ENCODE peak calls at places on chromosomes 12 and 14, in nine cellular contexts. One of them, this sample, is unnamed.
A peak's percentile ranks its signal among the peaks of the same experiment; 100 is the strongest.

GRCh38 chr14:32524609-32525391 is 195.7 kb downstream of the AKAP6 start:
- DNase-seq in left cardiac atrium: no peak
- DNase-seq in NCI-H2171 treated with DMSO at 0.1 percent for 48 hours: no peak
- DNase-seq in MG63: no peak
- DNase-seq in activated naive CD4-positive, alpha-beta T cell treated with anti-CD3 and anti-CD28 coated beads, Interleukin-2, amount 10 ng/mL, durations not matched to agents 7 days and 5 days: no peak
- DNase-seq in lower leg skin: no peak
- DNase-seq in brain microvascular endothelial cell: no peak
- DNase-seq in T-cell: no peak
- DNase-seq in BJ: no peak
- DNase-seq in this sample: no peak

GRCh38 chr12:49998453-49998852 is 25.7 kb downstream of the AQP6 start:
- DNase-seq in left cardiac atrium: no peak
- DNase-seq in NCI-H2171 treated with DMSO at 0.1 percent for 48 hours: no peak
- DNase-seq in MG63: no peak
- DNase-seq in activated naive CD4-positive, alpha-beta T cell treated with anti-CD3 and anti-CD28 coated beads, Interleukin-2, amount 10 ng/mL, durations not matched to agents 7 days and 5 days: no peak
- DNase-seq in lower leg skin: no peak
- DNase-seq in brain microvascular endothelial cell: no peak
- DNase-seq in T-cell: no peak
- DNase-seq in BJ: no peak
- DNase-seq in this sample: no peak

GRCh38 chr14:23361320-23361719 is 3.7 kb downstream of the EFS start:
- DNase-seq in left cardiac atrium: no peak
- DNase-seq in NCI-H2171 treated with DMSO at 0.1 percent for 48 hours: no peak
- DNase-seq in MG63: no peak
- DNase-seq in activated naive CD4-positive, alpha-beta T cell treated with anti-CD3 and anti-CD28 coated beads, Interleukin-2, amount 10 ng/mL, durations not matched to agents 7 days and 5 days: no peak
- DNase-seq in lower leg skin: peak; percentile 76
- DNase-seq in brain microvascular endothelial cell: peak; percentile 35
- DNase-seq in T-cell: no peak
- DNase-seq in BJ: no peak
- DNase-seq in this sample: no peak

GRCh38 chr14:92751819-92752218 is 3.4 kb upstream of the LGMN start:
- DNase-seq in left cardiac atrium: no peak
- DNase-seq in NCI-H2171 treated with DMSO at 0.1 percent for 48 hours: no peak
- DNase-seq in MG63: no peak
- DNase-seq in activated naive CD4-positive, alpha-beta T cell treated with anti-CD3 and anti-CD28 coated beads, Interleukin-2, amount 10 ng/mL, durations not matched to agents 7 days and 5 days: no peak
- DNase-seq in lower leg skin: no peak
- DNase-seq in brain microvascular endothelial cell: no peak
- DNase-seq in T-cell: no peak
- DNase-seq in BJ: no peak
- DNase-seq in this sample: no peak

GRCh38 chr14:22483863-22484593 is 105.0 kb downstream of the DAD1 start:
- DNase-seq in left cardiac atrium: no peak
- DNase-seq in NCI-H2171 treated with DMSO at 0.1 percent for 48 hours: no peak
- DNase-seq in MG63: no peak
- DNase-seq in activated naive CD4-positive, alpha-beta T cell treated with anti-CD3 and anti-CD28 coated beads, Interleukin-2, amount 10 ng/mL, durations not matched to agents 7 days and 5 days: no peak
- DNase-seq in lower leg skin: no peak
- DNase-seq in brain microvascular endothelial cell: peak; percentile 57
- DNase-seq in T-cell: no peak
- DNase-seq in BJ: no peak
- DNase-seq in this sample: no peak

GRCh38 chr14:49972199-49972671 is 79.4 kb downstream of the ARF6 start:
- DNase-seq in left cardiac atrium: no peak
- DNase-seq in NCI-H2171 treated with DMSO at 0.1 percent for 48 hours: peak; percentile 75
- DNase-seq in MG63: peak; percentile 54
- DNase-seq in activated naive CD4-positive, alpha-beta T cell treated with anti-CD3 and anti-CD28 coated beads, Interleukin-2, amount 10 ng/mL, durations not matched to agents 7 days and 5 days: no peak
- DNase-seq in lower leg skin: peak; percentile 82
- DNase-seq in brain microvascular endothelial cell: no peak
- DNase-seq in T-cell: no peak
- DNase-seq in BJ: peak; percentile 68
- DNase-seq in this sample: peak; percentile 17

GRCh38 chr14:33634631-33635030 is 316.2 kb downstream of the EGLN3 start:
- DNase-seq in left cardiac atrium: no peak
- DNase-seq in NCI-H2171 treated with DMSO at 0.1 percent for 48 hours: no peak
- DNase-seq in MG63: no peak
- DNase-seq in activated naive CD4-positive, alpha-beta T cell treated with anti-CD3 and anti-CD28 coated beads, Interleukin-2, amount 10 ng/mL, durations not matched to agents 7 days and 5 days: no peak
- DNase-seq in lower leg skin: no peak
- DNase-seq in brain microvascular endothelial cell: peak; percentile 45
- DNase-seq in T-cell: no peak
- DNase-seq in BJ: no peak
- DNase-seq in this sample: no peak

GRCh38 chr12:11162494-11162893 is 8.5 kb upstream of the SMIM10L1 start:
- DNase-seq in left cardiac atrium: no peak
- DNase-seq in NCI-H2171 treated with DMSO at 0.1 percent for 48 hours: no peak
- DNase-seq in MG63: no peak
- DNase-seq in activated naive CD4-positive, alpha-beta T cell treated with anti-CD3 and anti-CD28 coated beads, Interleukin-2, amount 10 ng/mL, durations not matched to agents 7 days and 5 days: no peak
- DNase-seq in lower leg skin: no peak
- DNase-seq in brain microvascular endothelial cell: no peak
- DNase-seq in T-cell: no peak
- DNase-seq in BJ: no peak
- DNase-seq in this sample: no peak

GRCh38 chr14:101469382-101470251 is 91.7 kb upstream of the DIO3 start:
- DNase-seq in left cardiac atrium: no peak
- DNase-seq in NCI-H2171 treated with DMSO at 0.1 percent for 48 hours: no peak
- DNase-seq in MG63: no peak
- DNase-seq in activated naive CD4-positive, alpha-beta T cell treated with anti-CD3 and anti-CD28 coated beads, Interleukin-2, amount 10 ng/mL, durations not matched to agents 7 days and 5 days: no peak
- DNase-seq in lower leg skin: peak; percentile 72
- DNase-seq in brain microvascular endothelial cell: no peak
- DNase-seq in T-cell: no peak
- DNase-seq in BJ: no peak
- DNase-seq in this sample: no peak

GRCh38 chr14:88189040-88189839 is 133.8 kb downstream of the KCNK10 start:
- DNase-seq in left cardiac atrium: peak; percentile 68
- DNase-seq in NCI-H2171 treated with DMSO at 0.1 percent for 48 hours: peak; percentile 98
- DNase-seq in MG63: peak; percentile 42
- DNase-seq in activated naive CD4-positive, alpha-beta T cell treated with anti-CD3 and anti-CD28 coated beads, Interleukin-2, amount 10 ng/mL, durations not matched to agents 7 days and 5 days: peak; percentile 77
- DNase-seq in lower leg skin: no peak
- DNase-seq in brain microvascular endothelial cell: peak; percentile 83
- DNase-seq in T-cell: peak; percentile 10
- DNase-seq in BJ: peak; percentile 41
- DNase-seq in this sample: peak; percentile 97

GRCh38 chr12:50614167-50614762 is 109.5 kb downstream of the DIP2B start:
- DNase-seq in left cardiac atrium: no peak
- DNase-seq in NCI-H2171 treated with DMSO at 0.1 percent for 48 hours: no peak
- DNase-seq in MG63: no peak
- DNase-seq in activated naive CD4-positive, alpha-beta T cell treated with anti-CD3 and anti-CD28 coated beads, Interleukin-2, amount 10 ng/mL, durations not matched to agents 7 days and 5 days: no peak
- DNase-seq in lower leg skin: no peak
- DNase-seq in brain microvascular endothelial cell: peak; percentile 82
- DNase-seq in T-cell: no peak
- DNase-seq in BJ: no peak
- DNase-seq in this sample: no peak

GRCh38 chr14:69460093-69460701 is 24.3 kb upstream of the PLEKHD1 start:
- DNase-seq in left cardiac atrium: peak; percentile 68
- DNase-seq in NCI-H2171 treated with DMSO at 0.1 percent for 48 hours: peak; percentile 82
- DNase-seq in MG63: peak; percentile 51
- DNase-seq in activated naive CD4-positive, alpha-beta T cell treated with anti-CD3 and anti-CD28 coated beads, Interleukin-2, amount 10 ng/mL, durations not matched to agents 7 days and 5 days: peak; percentile 75
- DNase-seq in lower leg skin: peak; percentile 87
- DNase-seq in brain microvascular endothelial cell: peak; percentile 90
- DNase-seq in T-cell: peak; percentile 17
- DNase-seq in BJ: peak; percentile 50
- DNase-seq in this sample: peak; percentile 74

GRCh38 chr12:28191018-28191595 is 851 bp downstream of the CCDC91 start:
- DNase-seq in left cardiac atrium: peak; percentile 33
- DNase-seq in NCI-H2171 treated with DMSO at 0.1 percent for 48 hours: no peak
- DNase-seq in MG63: peak; percentile 68
- DNase-seq in activated naive CD4-positive, alpha-beta T cell treated with anti-CD3 and anti-CD28 coated beads, Interleukin-2, amount 10 ng/mL, durations not matched to agents 7 days and 5 days: peak; percentile 43
- DNase-seq in lower leg skin: peak; percentile 84
- DNase-seq in brain microvascular endothelial cell: no peak
- DNase-seq in T-cell: no peak
- DNase-seq in BJ: peak; percentile 34
- DNase-seq in this sample: peak; percentile 13

GRCh38 chr14:36747411-36748184 is 85.9 kb downstream of the PAX9 start:
- DNase-seq in left cardiac atrium: no peak
- DNase-seq in NCI-H2171 treated with DMSO at 0.1 percent for 48 hours: peak; percentile 14
- DNase-seq in MG63: peak; percentile 9
- DNase-seq in activated naive CD4-positive, alpha-beta T cell treated with anti-CD3 and anti-CD28 coated beads, Interleukin-2, amount 10 ng/mL, durations not matched to agents 7 days and 5 days: no peak
- DNase-seq in lower leg skin: no peak
- DNase-seq in brain microvascular endothelial cell: no peak
- DNase-seq in T-cell: no peak
- DNase-seq in BJ: no peak
- DNase-seq in this sample: no peak

GRCh38 chr14:103522028-103522581 is 525 bp downstream of the CKB start:
- DNase-seq in left cardiac atrium: peak; percentile 56
- DNase-seq in NCI-H2171 treated with DMSO at 0.1 percent for 48 hours: peak; percentile 40
- DNase-seq in MG63: no peak
- DNase-seq in activated naive CD4-positive, alpha-beta T cell treated with anti-CD3 and anti-CD28 coated beads, Interleukin-2, amount 10 ng/mL, durations not matched to agents 7 days and 5 days: peak; percentile 45
- DNase-seq in lower leg skin: peak; percentile 90
- DNase-seq in brain microvascular endothelial cell: no peak
- DNase-seq in T-cell: no peak
- DNase-seq in BJ: no peak
- DNase-seq in this sample: peak; percentile 33

GRCh38 chr12:68237068-68237467 is 11.5 kb upstream of the IL26 start:
- DNase-seq in left cardiac atrium: no peak
- DNase-seq in NCI-H2171 treated with DMSO at 0.1 percent for 48 hours: no peak
- DNase-seq in MG63: no peak
- DNase-seq in activated naive CD4-positive, alpha-beta T cell treated with anti-CD3 and anti-CD28 coated beads, Interleukin-2, amount 10 ng/mL, durations not matched to agents 7 days and 5 days: no peak
- DNase-seq in lower leg skin: no peak
- DNase-seq in brain microvascular endothelial cell: no peak
- DNase-seq in T-cell: no peak
- DNase-seq in BJ: no peak
- DNase-seq in this sample: no peak

GRCh38 chr12:52293926-52294325 is 2.6 kb upstream of the KRT81 start:
- DNase-seq in left cardiac atrium: no peak
- DNase-seq in NCI-H2171 treated with DMSO at 0.1 percent for 48 hours: no peak
- DNase-seq in MG63: no peak
- DNase-seq in activated naive CD4-positive, alpha-beta T cell treated with anti-CD3 and anti-CD28 coated beads, Interleukin-2, amount 10 ng/mL, durations not matched to agents 7 days and 5 days: peak; percentile 6
- DNase-seq in lower leg skin: peak; percentile 10
- DNase-seq in brain microvascular endothelial cell: no peak
- DNase-seq in T-cell: no peak
- DNase-seq in BJ: no peak
- DNase-seq in this sample: no peak

GRCh38 chr12:122356192-122356635 is 66.3 kb downstream of the CLIP1 start:
- DNase-seq in left cardiac atrium: no peak
- DNase-seq in NCI-H2171 treated with DMSO at 0.1 percent for 48 hours: peak; percentile 83
- DNase-seq in MG63: peak; percentile 21
- DNase-seq in activated naive CD4-positive, alpha-beta T cell treated with anti-CD3 and anti-CD28 coated beads, Interleukin-2, amount 10 ng/mL, durations not matched to agents 7 days and 5 days: peak; percentile 73
- DNase-seq in lower leg skin: no peak
- DNase-seq in brain microvascular endothelial cell: peak; percentile 65
- DNase-seq in T-cell: peak; percentile 6
- DNase-seq in BJ: no peak
- DNase-seq in this sample: peak; percentile 85

GRCh38 chr12:12172106-12172511 is 94.7 kb downstream of the LRP6 start:
- DNase-seq in left cardiac atrium: no peak
- DNase-seq in NCI-H2171 treated with DMSO at 0.1 percent for 48 hours: no peak
- DNase-seq in MG63: peak; percentile 22
- DNase-seq in activated naive CD4-positive, alpha-beta T cell treated with anti-CD3 and anti-CD28 coated beads, Interleukin-2, amount 10 ng/mL, durations not matched to agents 7 days and 5 days: peak; percentile 41
- DNase-seq in lower leg skin: no peak
- DNase-seq in brain microvascular endothelial cell: peak; percentile 5
- DNase-seq in T-cell: no peak
- DNase-seq in BJ: peak; percentile 37
- DNase-seq in this sample: no peak

GRCh38 chr14:100787659-100788058 is 38.3 kb upstream of the MEG3 start:
- DNase-seq in left cardiac atrium: no peak
- DNase-seq in NCI-H2171 treated with DMSO at 0.1 percent for 48 hours: no peak
- DNase-seq in MG63: no peak
- DNase-seq in activated naive CD4-positive, alpha-beta T cell treated with anti-CD3 and anti-CD28 coated beads, Interleukin-2, amount 10 ng/mL, durations not matched to agents 7 days and 5 days: no peak
- DNase-seq in lower leg skin: no peak
- DNase-seq in brain microvascular endothelial cell: no peak
- DNase-seq in T-cell: no peak
- DNase-seq in BJ: no peak
- DNase-seq in this sample: no peak

GRCh38 chr12:108815875-108816594 is 41.3 kb downstream of the SSH1 start:
- DNase-seq in left cardiac atrium: no peak
- DNase-seq in NCI-H2171 treated with DMSO at 0.1 percent for 48 hours: no peak
- DNase-seq in MG63: no peak
- DNase-seq in activated naive CD4-positive, alpha-beta T cell treated with anti-CD3 and anti-CD28 coated beads, Interleukin-2, amount 10 ng/mL, durations not matched to agents 7 days and 5 days: no peak
- DNase-seq in lower leg skin: no peak
- DNase-seq in brain microvascular endothelial cell: no peak
- DNase-seq in T-cell: no peak
- DNase-seq in BJ: no peak
- DNase-seq in this sample: no peak

GRCh38 chr12:4174417-4174816 is 99.1 kb upstream of the CCND2 start:
- DNase-seq in left cardiac atrium: no peak
- DNase-seq in NCI-H2171 treated with DMSO at 0.1 percent for 48 hours: no peak
- DNase-seq in MG63: no peak
- DNase-seq in activated naive CD4-positive, alpha-beta T cell treated with anti-CD3 and anti-CD28 coated beads, Interleukin-2, amount 10 ng/mL, durations not matched to agents 7 days and 5 days: no peak
- DNase-seq in lower leg skin: no peak
- DNase-seq in brain microvascular endothelial cell: no peak
- DNase-seq in T-cell: no peak
- DNase-seq in BJ: no peak
- DNase-seq in this sample: no peak

GRCh38 chr14:54486685-54487084 is 2.1 kb downstream of the GMFB start:
- DNase-seq in left cardiac atrium: no peak
- DNase-seq in NCI-H2171 treated with DMSO at 0.1 percent for 48 hours: peak; percentile 24
- DNase-seq in MG63: no peak
- DNase-seq in activated naive CD4-positive, alpha-beta T cell treated with anti-CD3 and anti-CD28 coated beads, Interleukin-2, amount 10 ng/mL, durations not matched to agents 7 days and 5 days: no peak
- DNase-seq in lower leg skin: no peak
- DNase-seq in brain microvascular endothelial cell: no peak
- DNase-seq in T-cell: no peak
- DNase-seq in BJ: no peak
- DNase-seq in this sample: no peak

GRCh38 chr12:90058721-90059120 is 350.1 kb upstream of the ATP2B1 start:
- DNase-seq in left cardiac atrium: no peak
- DNase-seq in NCI-H2171 treated with DMSO at 0.1 percent for 48 hours: no peak
- DNase-seq in MG63: peak; percentile 44
- DNase-seq in activated naive CD4-positive, alpha-beta T cell treated with anti-CD3 and anti-CD28 coated beads, Interleukin-2, amount 10 ng/mL, durations not matched to agents 7 days and 5 days: no peak
- DNase-seq in lower leg skin: no peak
- DNase-seq in brain microvascular endothelial cell: peak; percentile 65
- DNase-seq in T-cell: no peak
- DNase-seq in BJ: peak; percentile 88
- DNase-seq in this sample: no peak

GRCh38 chr12:95548056-95548538 is 3.2 kb downstream of the USP44 start:
- DNase-seq in left cardiac atrium: no peak
- DNase-seq in NCI-H2171 treated with DMSO at 0.1 percent for 48 hours: peak; percentile 52
- DNase-seq in MG63: peak; percentile 32
- DNase-seq in activated naive CD4-positive, alpha-beta T cell treated with anti-CD3 and anti-CD28 coated beads, Interleukin-2, amount 10 ng/mL, durations not matched to agents 7 days and 5 days: peak; percentile 42
- DNase-seq in lower leg skin: peak; percentile 90
- DNase-seq in brain microvascular endothelial cell: no peak
- DNase-seq in T-cell: peak; percentile 2
- DNase-seq in BJ: no peak
- DNase-seq in this sample: no peak

GRCh38 chr14:76777721-76778120 is 16.5 kb downstream of the VASH1 start:
- DNase-seq in left cardiac atrium: peak; percentile 26
- DNase-seq in NCI-H2171 treated with DMSO at 0.1 percent for 48 hours: no peak
- DNase-seq in MG63: no peak
- DNase-seq in activated naive CD4-positive, alpha-beta T cell treated with anti-CD3 and anti-CD28 coated beads, Interleukin-2, amount 10 ng/mL, durations not matched to agents 7 days and 5 days: no peak
- DNase-seq in lower leg skin: peak; percentile 52
- DNase-seq in brain microvascular endothelial cell: no peak
- DNase-seq in T-cell: no peak
- DNase-seq in BJ: no peak
- DNase-seq in this sample: no peak

GRCh38 chr12:116370004-116370404 is 92.5 kb upstream of the MED13L start:
- DNase-seq in left cardiac atrium: no peak
- DNase-seq in NCI-H2171 treated with DMSO at 0.1 percent for 48 hours: no peak
- DNase-seq in MG63: peak; percentile 24
- DNase-seq in activated naive CD4-positive, alpha-beta T cell treated with anti-CD3 and anti-CD28 coated beads, Interleukin-2, amount 10 ng/mL, durations not matched to agents 7 days and 5 days: no peak
- DNase-seq in lower leg skin: no peak
- DNase-seq in brain microvascular endothelial cell: peak; percentile 86
- DNase-seq in T-cell: no peak
- DNase-seq in BJ: peak; percentile 77
- DNase-seq in this sample: no peak

GRCh38 chr14:70955543-70956480 is 48.6 kb downstream of the PCNX1 start:
- DNase-seq in left cardiac atrium: no peak
- DNase-seq in NCI-H2171 treated with DMSO at 0.1 percent for 48 hours: peak; percentile 9
- DNase-seq in MG63: no peak
- DNase-seq in activated naive CD4-positive, alpha-beta T cell treated with anti-CD3 and anti-CD28 coated beads, Interleukin-2, amount 10 ng/mL, durations not matched to agents 7 days and 5 days: peak; percentile 65
- DNase-seq in lower leg skin: no peak
- DNase-seq in brain microvascular endothelial cell: peak; percentile 8
- DNase-seq in T-cell: peak; percentile 28
- DNase-seq in BJ: no peak
- DNase-seq in this sample: peak; percentile 49

This sample was measured in NCI-H1694.